ENCODE peak calls at places on chromosomes 5 and 9, in seven cellular contexts. I, G, C, T, X, H and Q are unnamed samples.

GRCh38 chr5:7329712-7330111 is 66.2 kb upstream of the ADCY2 start:
- DNase-seq in I (no peak), G (no peak), C (no peak), T (no peak), X (no peak), H (no peak), Q (no peak)

GRCh38 chr9:36928670-36929349 is 105.3 kb downstream of the PAX5 start:
- DNase-seq in I (no peak), G (no peak), C (no peak), T (no peak), X (peak; percentile 82), H (peak; percentile 78), Q (peak; percentile 69)

GRCh38 chr5:174188300-174188699 is 142.8 kb downstream of the NSG2 start:
- DNase-seq in I (no peak), G (no peak), C (no peak), T (no peak), X (no peak), H (peak; percentile 7), Q (no peak)

GRCh38 chr9:121895836-121896544 is 197.1 kb downstream of the TTLL11 start:
- DNase-seq in I (no peak), G (no peak), C (no peak), T (no peak), X (no peak), H (peak; percentile 73), Q (peak; percentile 15)

GRCh38 chr9:69420611-69421270 is 95.7 kb downstream of the ENTREP1 start:
- DNase-seq in I (no peak), G (no peak), C (no peak), T (no peak), X (no peak), H (no peak), Q (no peak)

GRCh38 chr5:74336286-74336685 is 304.2 kb downstream of the ENC1 start:
- DNase-seq in I (no peak), G (no peak), C (no peak), T (no peak), X (no peak), H (peak; percentile 25), Q (no peak)

GRCh38 chr5:147464211-147464610 is 45.7 kb downstream of the DPYSL3 start:
- DNase-seq in I (no peak), G (no peak), C (no peak), T (no peak), X (no peak), H (peak; percentile 66), Q (peak; percentile 29)

GRCh38 chr9:15400281-15400941 is 22.3 kb upstream of the SNAPC3 start:
- DNase-seq in I (no peak), G (no peak), C (no peak), T (no peak), X (no peak), H (no peak), Q (no peak)

GRCh38 chr5:73853091-73853490 is 227.1 kb downstream of the ARHGEF28 start:
- DNase-seq in I (no peak), G (no peak), C (no peak), T (peak; percentile 10), X (peak; percentile 19), H (peak; percentile 54), Q (peak; percentile 77)

GRCh38 chr5:1311443-1312055 is 16.7 kb upstream of the TERT start:
- DNase-seq in I (no peak), G (peak; percentile 28), C (no peak), T (no peak), X (no peak), H (no peak), Q (no peak)

GRCh38 chr5:170522211-170523128 is 18.6 kb downstream of the KCNIP1 start:
- DNase-seq in I (no peak), G (no peak), C (no peak), T (peak; percentile 20), X (peak; percentile 60), H (peak; percentile 18), Q (peak; percentile 33)

GRCh38 chr9:81225586-81225985 is 463.8 kb downstream of the TLE1 start:
- DNase-seq in I (no peak), G (no peak), C (no peak), T (no peak), X (no peak), H (no peak), Q (no peak)

GRCh38 chr9:99822596-99823391 is 1.1 kb downstream of the NR4A3 start:
- DNase-seq in I (peak; percentile 62), G (peak; percentile 57), C (peak; percentile 19), T (peak; percentile 35), X (no peak), H (peak; percentile 39), Q (peak; percentile 60)

GRCh38 chr5:150457112-150457511 is 7.6 kb upstream of the RPS14 start:
- DNase-seq in I (peak; percentile 54), G (no peak), C (no peak), T (no peak), X (no peak), H (no peak), Q (no peak)

GRCh38 chr5:31153523-31153922 is 40.0 kb upstream of the CDH6 start:
- DNase-seq in I (no peak), G (no peak), C (no peak), T (no peak), X (no peak), H (no peak), Q (no peak)

GRCh38 chr5:127400524-127400923 is 109.9 kb downstream of the MEGF10 start:
- DNase-seq in I (no peak), G (no peak), C (no peak), T (no peak), X (no peak), H (no peak), Q (no peak)

GRCh38 chr5:127398508-127398907 is 107.9 kb downstream of the MEGF10 start:
- DNase-seq in I (no peak), G (no peak), C (no peak), T (no peak), X (no peak), H (no peak), Q (no peak)

GRCh38 chr5:127399068-127399467 is 108.5 kb downstream of the MEGF10 start:
- DNase-seq in I (no peak), G (no peak), C (no peak), T (no peak), X (no peak), H (no peak), Q (no peak)

GRCh38 chr5:127392762-127393161 is 102.2 kb downstream of the MEGF10 start:
- DNase-seq in I (no peak), G (no peak), C (no peak), T (no peak), X (no peak), H (no peak), Q (no peak)

GRCh38 chr5:127396490-127397155 is 106.0 kb downstream of the MEGF10 start:
- DNase-seq in I (no peak), G (no peak), C (no peak), T (no peak), X (no peak), H (no peak), Q (no peak)
- TF ChIP-seq CTCF in I (no peak), G (no peak), C (no peak), T (no peak), X (no peak), H (no peak), Q (no peak)

DNA sequence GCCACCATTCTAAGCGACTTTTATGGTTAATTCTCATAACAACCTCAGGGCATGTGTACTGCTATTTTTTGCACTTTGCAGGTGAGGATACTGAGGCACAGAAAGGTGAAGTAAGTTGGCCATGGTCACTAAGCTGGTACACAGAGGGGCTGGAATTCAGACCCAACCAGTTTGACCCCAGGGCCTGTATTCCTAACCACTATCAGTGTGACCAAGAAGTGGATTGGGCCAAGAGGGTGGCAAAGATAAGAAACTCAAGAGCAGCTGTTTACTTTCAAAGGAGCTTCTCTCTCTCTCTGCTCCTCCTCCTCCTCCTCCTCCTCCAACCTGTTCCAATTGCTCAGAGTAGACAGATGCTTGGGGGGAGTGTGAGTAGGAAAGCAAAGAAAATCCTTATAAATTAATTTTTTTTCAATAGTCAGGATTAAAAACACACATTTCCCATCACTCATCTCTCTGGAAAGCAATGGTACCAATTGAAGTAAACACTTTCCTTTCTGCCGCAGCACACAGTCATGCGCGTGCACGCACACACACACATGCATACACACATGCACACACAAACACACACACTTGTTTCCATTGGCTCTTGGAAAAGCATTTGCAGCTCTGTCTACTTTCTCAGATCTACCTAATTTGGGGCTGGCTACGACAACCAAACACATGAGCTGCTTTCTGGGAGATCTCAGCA is 736.7 kb upstream of the WWC1 start:
- DNase-seq in I (no peak), G (no peak), C (no peak), T (no peak), X (no peak), H (no peak), Q (no peak)
- TF ChIP-seq CTCF in I (no peak), G (no peak), C (no peak), T (no peak), X (no peak), H (no peak), Q (no peak)

GRCh38 chr5:139043127-139043905 is 154.9 kb downstream of the SIL1 start:
- DNase-seq in I (no peak), G (no peak), C (no peak), T (no peak), X (peak; percentile 82), H (peak; percentile 31), Q (no peak)

GRCh38 chr5:139037732-139038131 is 160.4 kb downstream of the SIL1 start:
- DNase-seq in I (no peak), G (no peak), C (no peak), T (no peak), X (no peak), H (no peak), Q (no peak)

GRCh38 chr5:139038618-139039305 is 159.4 kb downstream of the SIL1 start:
- DNase-seq in I (no peak), G (no peak), C (no peak), T (no peak), X (no peak), H (no peak), Q (no peak)
- TF ChIP-seq CTCF in I (no peak), G (no peak), C (no peak), T (no peak), X (no peak), H (peak; percentile 1), Q (peak; percentile 26)

GRCh38 chr5:168312606-168313297 is 21.3 kb downstream of the WWC1 start:
- DNase-seq in I (peak; percentile 54), G (no peak), C (no peak), T (no peak), X (no peak), H (peak; percentile 23), Q (no peak)

GRCh38 chr5:168308976-168309598 is 17.6 kb downstream of the WWC1 start:
- DNase-seq in I (no peak), G (no peak), C (no peak), T (no peak), X (no peak), H (no peak), Q (no peak)

GRCh38 chr5:168313596-168314204 is 22.3 kb downstream of the WWC1 start:
- DNase-seq in I (peak; percentile 58), G (no peak), C (no peak), T (no peak), X (no peak), H (no peak), Q (no peak)

GRCh38 chr5:168307925-168308584 is 16.6 kb downstream of the WWC1 start:
- DNase-seq in I (no peak), G (no peak), C (no peak), T (no peak), X (no peak), H (no peak), Q (no peak)

DNA sequence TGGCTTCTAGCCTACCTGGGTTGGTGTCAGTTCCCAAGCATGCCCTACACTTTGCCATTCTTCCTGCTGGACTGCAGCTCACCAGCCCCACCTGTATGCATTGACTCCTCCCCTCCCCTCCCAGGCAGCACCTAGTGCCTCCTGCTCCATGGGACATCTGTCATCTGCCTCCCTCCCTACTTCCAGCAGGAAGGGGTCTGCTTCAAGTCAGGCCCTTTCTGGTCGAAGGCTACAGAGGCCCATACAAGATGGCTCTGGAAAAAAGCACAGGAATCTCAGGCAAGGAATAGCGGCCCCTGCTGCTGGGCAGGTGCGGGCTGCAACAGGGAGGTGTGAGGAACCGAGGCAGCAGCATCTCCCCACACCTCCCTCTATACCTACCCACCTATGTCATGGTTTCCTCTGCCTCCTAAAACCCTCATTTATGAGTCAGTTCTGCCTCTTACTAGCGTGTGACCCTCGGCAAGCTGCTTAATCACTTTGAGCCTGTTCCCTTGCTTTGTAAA is 19.7 kb downstream of the WWC1 start:
- DNase-seq in I (peak; percentile 56), G (no peak), C (no peak), T (peak; percentile 48), X (no peak), H (no peak), Q (no peak)
- TF ChIP-seq CTCF in I (peak; percentile 3), G (no peak), C (no peak), T (no peak), X (no peak), H (no peak), Q (no peak)